ENCODE peak calls at places on chromosomes 7 and 10, in nine cellular contexts. One of them, this sample, is unnamed.

GRCh38 chr7:105846404-105846803 is 30.0 kb downstream of the ATXN7L1 start:
- DNase-seq in A172: no peak
- DNase-seq in RCC 7860: no peak
- DNase-seq in astrocyte of the spinal cord: no peak
- DNase-seq in AG09319: no peak
- DNase-seq in choroid plexus epithelial cell: no peak
- DNase-seq in activated CD4-positive, alpha-beta T cell treated with anti-CD3 and anti-CD28 coated beads for 36 hours: no peak
- DNase-seq in GM18507: no peak
- DNase-seq in occipital lobe: no peak
- DNase-seq in this sample: no peak

GRCh38 chr10:72243822-72244437 is 27.9 kb upstream of the ASCC1 start:
- DNase-seq in astrocyte of the spinal cord: peak
- DNase-seq in RCC 7860: peak
- DNase-seq in AG09319: peak
- DNase-seq in occipital lobe: no peak
- DNase-seq in GM18507: no peak
- DNase-seq in A172: peak
- DNase-seq in choroid plexus epithelial cell: peak
- DNase-seq in activated CD4-positive, alpha-beta T cell treated with anti-CD3 and anti-CD28 coated beads for 36 hours: no peak
- DNase-seq in this sample: no peak

GRCh38 chr10:62492870-62493180 is 118.7 kb downstream of the ZNF365 start:
- DNase-seq in GM18507: no peak
- DNase-seq in RCC 7860: no peak
- DNase-seq in activated CD4-positive, alpha-beta T cell treated with anti-CD3 and anti-CD28 coated beads for 36 hours: no peak
- DNase-seq in astrocyte of the spinal cord: no peak
- DNase-seq in AG09319: no peak
- DNase-seq in occipital lobe: no peak
- DNase-seq in A172: no peak
- DNase-seq in choroid plexus epithelial cell: no peak
- DNase-seq in this sample: no peak

GRCh38 chr7:110850239-110850638 is 240.7 kb upstream of the LRRN3 start:
- DNase-seq in GM18507: no peak
- DNase-seq in AG09319: no peak
- DNase-seq in astrocyte of the spinal cord: no peak
- DNase-seq in choroid plexus epithelial cell: no peak
- DNase-seq in occipital lobe: no peak
- DNase-seq in activated CD4-positive, alpha-beta T cell treated with anti-CD3 and anti-CD28 coated beads for 36 hours: no peak
- DNase-seq in A172: no peak
- DNase-seq in RCC 7860: no peak
- DNase-seq in this sample: no peak

GRCh38 chr10:94358480-94358879 is 4.3 kb downstream of the NOC3L start:
- DNase-seq in choroid plexus epithelial cell: peak
- DNase-seq in GM18507: no peak
- DNase-seq in RCC 7860: peak
- DNase-seq in occipital lobe: no peak
- DNase-seq in A172: peak
- DNase-seq in AG09319: peak
- DNase-seq in activated CD4-positive, alpha-beta T cell treated with anti-CD3 and anti-CD28 coated beads for 36 hours: no peak
- DNase-seq in astrocyte of the spinal cord: peak
- DNase-seq in this sample: no peak

GRCh38 chr7:51590746-51591145 is 274.1 kb upstream of the COBL start:
- DNase-seq in A172: no peak
- DNase-seq in choroid plexus epithelial cell: no peak
- DNase-seq in RCC 7860: no peak
- DNase-seq in occipital lobe: no peak
- DNase-seq in GM18507: no peak
- DNase-seq in activated CD4-positive, alpha-beta T cell treated with anti-CD3 and anti-CD28 coated beads for 36 hours: no peak
- DNase-seq in astrocyte of the spinal cord: no peak
- DNase-seq in AG09319: no peak
- DNase-seq in this sample: no peak

GRCh38 chr7:55574062-55574717 is 1.9 kb upstream of the VOPP1 start:
- DNase-seq in occipital lobe: no peak
- DNase-seq in choroid plexus epithelial cell: peak
- DNase-seq in AG09319: no peak
- DNase-seq in RCC 7860: peak
- DNase-seq in activated CD4-positive, alpha-beta T cell treated with anti-CD3 and anti-CD28 coated beads for 36 hours: peak
- DNase-seq in astrocyte of the spinal cord: peak
- DNase-seq in A172: no peak
- DNase-seq in GM18507: no peak
- DNase-seq in this sample: no peak

GRCh38 chr7:73978681-73979563 is 49.1 kb upstream of the ELN start:
- DNase-seq in occipital lobe: no peak
- DNase-seq in choroid plexus epithelial cell: peak
- DNase-seq in GM18507: peak
- DNase-seq in A172: peak
- DNase-seq in AG09319: no peak
- DNase-seq in activated CD4-positive, alpha-beta T cell treated with anti-CD3 and anti-CD28 coated beads for 36 hours: peak
- DNase-seq in RCC 7860: peak
- DNase-seq in astrocyte of the spinal cord: no peak
- DNase-seq in this sample: peak

GRCh38 chr7:18499407-18500197 is 4.1 kb downstream of the HDAC9 start:
- DNase-seq in GM18507: no peak
- DNase-seq in AG09319: no peak
- DNase-seq in RCC 7860: no peak
- DNase-seq in activated CD4-positive, alpha-beta T cell treated with anti-CD3 and anti-CD28 coated beads for 36 hours: no peak
- DNase-seq in A172: no peak
- DNase-seq in choroid plexus epithelial cell: no peak
- DNase-seq in occipital lobe: no peak
- DNase-seq in astrocyte of the spinal cord: no peak
- DNase-seq in this sample: peak

GRCh38 chr7:151141281-151141854 is 26.1 kb downstream of the GBX1 start:
- DNase-seq in A172: no peak
- DNase-seq in RCC 7860: no peak
- DNase-seq in astrocyte of the spinal cord: no peak
- DNase-seq in AG09319: no peak
- DNase-seq in activated CD4-positive, alpha-beta T cell treated with anti-CD3 and anti-CD28 coated beads for 36 hours: no peak
- DNase-seq in GM18507: no peak
- DNase-seq in occipital lobe: no peak
- DNase-seq in choroid plexus epithelial cell: no peak
- DNase-seq in this sample: no peak

GRCh38 chr7:4712371-4713182 is 30.5 kb downstream of the FOXK1 start:
- DNase-seq in RCC 7860: peak
- DNase-seq in A172: no peak
- DNase-seq in choroid plexus epithelial cell: peak
- DNase-seq in astrocyte of the spinal cord: peak
- DNase-seq in GM18507: peak
- DNase-seq in activated CD4-positive, alpha-beta T cell treated with anti-CD3 and anti-CD28 coated beads for 36 hours: peak
- DNase-seq in occipital lobe: no peak
- DNase-seq in AG09319: no peak
- DNase-seq in this sample: no peak